ENCODE peak calls at places on chromosome 12, in four cellular contexts. N is fibroblast of lung, X is SK-N-SH, P is fibroblast of the aortic adventitia. Q is an unnamed sample.

GRCh38 chr12:106871477-106871876 is 84.2 kb upstream of the TMEM263 start:
- DNase-seq in P (peak; percentile 16), N (peak; percentile 50), X (no peak), Q (peak; percentile 27)

GRCh38 chr12:125683748-125684381 is 618.6 kb downstream of the AACS start:
- DNase-seq in P (no peak), X (peak; percentile 66), N (no peak), Q (no peak)

GRCh38 chr12:69440016-69440415 is 30.2 kb upstream of the FRS2 start:
- DNase-seq in P (no peak), X (no peak), N (no peak), Q (no peak)

GRCh38 chr12:31491819-31492598 is 98.9 kb downstream of the DENND5B start:
- DNase-seq in N (peak; percentile 94), P (peak; percentile 85), X (no peak), Q (peak; percentile 83)

GRCh38 chr12:113092478-113093408 is 36.2 kb downstream of the DTX1 start:
- DNase-seq in N (no peak), P (peak; percentile 4), X (no peak), Q (no peak)

GRCh38 chr12:63894132-63894531 is 49.6 kb downstream of the SRGAP1 start:
- DNase-seq in N (no peak), X (no peak), P (no peak), Q (peak; percentile 25)

GRCh38 chr12:124318336-124319020 is 23.6 kb downstream of the RFLNA start:
- DNase-seq in X (no peak), P (no peak), N (no peak), Q (no peak)

GRCh38 chr12:75818863-75819262 is 212.7 kb downstream of the PHLDA1 start:
- DNase-seq in X (no peak), N (peak; percentile 66), P (peak; percentile 39), Q (no peak)

GRCh38 chr12:26205946-26206345 is 10.6 kb downstream of the SSPN start:
- DNase-seq in P (no peak), X (no peak), N (no peak), Q (no peak)

GRCh38 chr12:7661741-7662140 is 4.0 kb downstream of the APOBEC1 start:
- DNase-seq in N (no peak), P (no peak), X (no peak), Q (no peak)

GRCh38 chr12:75558262-75558661 is 46.9 kb upstream of the KRR1 start:
- DNase-seq in P (no peak), N (no peak), X (no peak), Q (no peak)

GRCh38 chr12:45200497-45201043 is 15.3 kb upstream of the ANO6 start:
- DNase-seq in X (no peak), P (peak; percentile 62), N (no peak), Q (peak; percentile 36)

GRCh38 chr12:4545195-4545594 is 6.5 kb downstream of the RAD51AP1 start:
- DNase-seq in P (no peak), X (no peak), N (no peak), Q (no peak)

GRCh38 chr12:26748741-26749431 is 84.1 kb downstream of the ITPR2 start:
- DNase-seq in P (peak; percentile 61), X (no peak), N (peak; percentile 82), Q (peak; percentile 61)

GRCh38 chr12:51913071-51914033 is 6.0 kb downstream of the ACVRL1 start:
- DNase-seq in X (peak; percentile 55), N (no peak), P (no peak), Q (no peak)
- TF ChIP-seq CTCF in X (peak; percentile 20), N (no peak), P (no peak), Q (peak; percentile 5)

GRCh38 chr12:6280053-6280469 is 30.4 kb upstream of the PLEKHG6 start:
- DNase-seq in N (peak; percentile 93), X (no peak), P (peak; percentile 93), Q (peak; percentile 91)
- TF ChIP-seq CTCF in N (no peak), X (no peak), P (peak; percentile 31), Q (peak; percentile 6)

GRCh38 chr12:120775862-120776552 is 50.4 kb downstream of the ACADS start:
- DNase-seq in N (no peak), P (peak; percentile 16), X (no peak), Q (peak; percentile 50)
- TF ChIP-seq CTCF in N (peak; percentile 4), P (peak; percentile 26), X (peak; percentile 31), Q (peak; percentile 18)

GRCh38 chr12:38384816-38385491 is 68.4 kb downstream of the ALG10B start:
- DNase-seq in X (peak; percentile 0), P (no peak), N (no peak), Q (no peak)
- TF ChIP-seq CTCF in X (peak; percentile 42), P (no peak), N (no peak), Q (no peak)

Q was measured in fibroblast of pulmonary artery.